ENCODE peak calls at places on chromosomes 7 and 10, in four cellular contexts. One of them, this sample, is unnamed.

GRCh38 chr10:98272245-98272644 is 4.3 kb upstream of the LOXL4 start:
- DNase-seq in uterus: peak; percentile 6
- DNase-seq in HFF-Myc: no peak
- DNase-seq in GM12865: no peak
- DNase-seq in this sample: no peak

GRCh38 chr7:143410523-143411004 is 1.9 kb upstream of the EPHA1 start:
- DNase-seq in uterus: peak; percentile 86
- DNase-seq in HFF-Myc: no peak
- DNase-seq in GM12865: no peak
- DNase-seq in this sample: no peak

GRCh38 chr10:8416192-8416701 is 361.8 kb downstream of the GATA3 start:
- DNase-seq in uterus: no peak
- DNase-seq in HFF-Myc: no peak
- DNase-seq in GM12865: peak; percentile 24
- DNase-seq in this sample: no peak

GRCh38 chr10:15150563-15150962 is 17.9 kb downstream of the NMT2 start:
- DNase-seq in uterus: no peak
- DNase-seq in HFF-Myc: no peak
- DNase-seq in GM12865: no peak
- DNase-seq in this sample: no peak

GRCh38 chr7:142964502-142965246 is 2.5 kb upstream of the KEL start:
- DNase-seq in uterus: no peak
- DNase-seq in HFF-Myc: no peak
- DNase-seq in GM12865: no peak
- DNase-seq in this sample: no peak

GRCh38 chr7:73612598-73613269 is 11.6 kb downstream of the MLXIPL start:
- DNase-seq in uterus: no peak
- DNase-seq in HFF-Myc: no peak
- DNase-seq in GM12865: no peak
- DNase-seq in this sample: peak; percentile 56

GRCh38 chr7:142785841-142786250 is 15.1 kb downstream of the PRSS2 start:
- DNase-seq in uterus: no peak
- DNase-seq in HFF-Myc: no peak
- DNase-seq in GM12865: no peak
- DNase-seq in this sample: no peak

GRCh38 chr7:140009735-140010134 is 53.0 kb downstream of the PARP12 start:
- DNase-seq in uterus: no peak
- DNase-seq in HFF-Myc: no peak
- DNase-seq in GM12865: no peak
- DNase-seq in this sample: no peak

GRCh38 chr7:55641811-55642210 is 69.5 kb upstream of the VOPP1 start:
- DNase-seq in uterus: no peak
- DNase-seq in HFF-Myc: no peak
- DNase-seq in GM12865: peak; percentile 60
- DNase-seq in this sample: peak; percentile 2

GRCh38 chr10:77791506-77791905 is 135.0 kb downstream of the DLG5 start:
- DNase-seq in uterus: no peak
- DNase-seq in HFF-Myc: no peak
- DNase-seq in GM12865: no peak
- DNase-seq in this sample: no peak

GRCh38 chr10:124392651-124393342 is 25.9 kb downstream of the OAT start:
- DNase-seq in uterus: no peak
- DNase-seq in HFF-Myc: no peak
- DNase-seq in GM12865: no peak
- DNase-seq in this sample: no peak

GRCh38 chr10:85043207-85043606 is 714.8 kb downstream of the CCSER2 start:
- DNase-seq in uterus: no peak
- DNase-seq in HFF-Myc: no peak
- DNase-seq in GM12865: no peak
- DNase-seq in this sample: no peak

GRCh38 chr7:17185690-17186070 is 112.8 kb upstream of the AHR start:
- DNase-seq in uterus: no peak
- DNase-seq in HFF-Myc: peak; percentile 49
- DNase-seq in GM12865: peak; percentile 75
- DNase-seq in this sample: peak; percentile 92

GRCh38 chr7:131238260-131238940 is 89.3 kb upstream of the MKLN1 start:
- DNase-seq in uterus: no peak
- DNase-seq in HFF-Myc: no peak
- DNase-seq in GM12865: no peak
- DNase-seq in this sample: peak; percentile 82

GRCh38 chr7:156064921-156065386 is 252.7 kb upstream of the SHH start:
- DNase-seq in uterus: no peak
- DNase-seq in HFF-Myc: no peak
- DNase-seq in GM12865: no peak
- DNase-seq in this sample: peak; percentile 7

GRCh38 chr10:14879801-14880193 is 1.1 kb downstream of the SUV39H2 start:
- DNase-seq in uterus: no peak
- DNase-seq in HFF-Myc: no peak
- DNase-seq in GM12865: peak; percentile 6
- DNase-seq in this sample: no peak

GRCh38 chr7:12456506-12456905 is 52.8 kb upstream of the VWDE start:
- DNase-seq in uterus: no peak
- DNase-seq in HFF-Myc: no peak
- DNase-seq in GM12865: no peak
- DNase-seq in this sample: peak; percentile 15

GRCh38 chr10:79055892-79056291 is 12.9 kb upstream of the ZMIZ1 start:
- DNase-seq in uterus: peak; percentile 9
- DNase-seq in HFF-Myc: no peak
- DNase-seq in GM12865: no peak
- DNase-seq in this sample: no peak

GRCh38 chr10:72173635-72174296 is 42.0 kb upstream of the ANAPC16 start:
- DNase-seq in uterus: no peak
- DNase-seq in HFF-Myc: no peak
- DNase-seq in GM12865: peak; percentile 89
- DNase-seq in this sample: peak; percentile 43

GRCh38 chr10:22824984-22825383 is 102.9 kb upstream of the ARMC3 start:
- DNase-seq in uterus: no peak
- DNase-seq in HFF-Myc: no peak
- DNase-seq in GM12865: no peak
- DNase-seq in this sample: peak; percentile 51

GRCh38 chr10:99529483-99530107 is 3.1 kb upstream of the NKX2-3 start:
- DNase-seq in uterus: no peak
- DNase-seq in HFF-Myc: no peak
- DNase-seq in GM12865: no peak
- DNase-seq in this sample: no peak

GRCh38 chr7:117759950-117760640 is 113.1 kb downstream of the CTTNBP2 start:
- DNase-seq in uterus: no peak
- DNase-seq in HFF-Myc: no peak
- DNase-seq in GM12865: no peak
- DNase-seq in this sample: no peak

GRCh38 chr7:155339474-155339873 is 41.8 kb downstream of the INSIG1 start:
- DNase-seq in uterus: no peak
- DNase-seq in HFF-Myc: no peak
- DNase-seq in GM12865: no peak
- DNase-seq in this sample: no peak

GRCh38 chr7:78634073-78634472 is 819.4 kb downstream of the MAGI2 start:
- DNase-seq in uterus: no peak
- DNase-seq in HFF-Myc: no peak
- DNase-seq in GM12865: no peak
- DNase-seq in this sample: no peak

GRCh38 chr10:30047430-30047829 is 12.0 kb downstream of the JCAD start:
- DNase-seq in uterus: no peak
- DNase-seq in HFF-Myc: no peak
- DNase-seq in GM12865: peak; percentile 59
- DNase-seq in this sample: no peak

GRCh38 chr10:51257511-51258248 is 183.4 kb downstream of the PRKG1 start:
- DNase-seq in uterus: no peak
- DNase-seq in HFF-Myc: no peak
- DNase-seq in GM12865: no peak
- DNase-seq in this sample: no peak

GRCh38 chr7:157336383-157337315 is at the start of gene DNAJB6:
- DNase-seq in uterus: peak; percentile 92
- DNase-seq in HFF-Myc: peak; percentile 70
- DNase-seq in GM12865: peak; percentile 96
- DNase-seq in this sample: peak; percentile 95

GRCh38 chr10:71255817-71256660 is 43.7 kb downstream of the UNC5B start:
- DNase-seq in uterus: peak; percentile 53
- DNase-seq in HFF-Myc: peak; percentile 67
- DNase-seq in GM12865: no peak
- DNase-seq in this sample: peak; percentile 82

GRCh38 chr7:157522954-157523353 is 186.2 kb downstream of the DNAJB6 start:
- DNase-seq in uterus: no peak
- DNase-seq in HFF-Myc: no peak
- DNase-seq in GM12865: no peak
- DNase-seq in this sample: no peak

GRCh38 chr7:80350430-80350829 is 161.4 kb downstream of the GNAT3 start:
- DNase-seq in uterus: no peak
- DNase-seq in HFF-Myc: no peak
- DNase-seq in GM12865: no peak
- DNase-seq in this sample: no peak

GRCh38 chr7:149207324-149208035 is 12.1 kb downstream of the ZNF282 start:
- DNase-seq in uterus: no peak
- DNase-seq in HFF-Myc: no peak
- DNase-seq in GM12865: no peak
- DNase-seq in this sample: no peak

GRCh38 chr7:2609001-2609411 is 22.8 kb upstream of the TTYH3 start:
- DNase-seq in uterus: no peak
- DNase-seq in HFF-Myc: no peak
- DNase-seq in GM12865: peak; percentile 55
- DNase-seq in this sample: peak; percentile 62

GRCh38 chr10:116708386-116708785 is 34.0 kb downstream of the HSPA12A start:
- DNase-seq in uterus: no peak
- DNase-seq in HFF-Myc: peak; percentile 74
- DNase-seq in GM12865: no peak
- DNase-seq in this sample: peak; percentile 59

GRCh38 chr10:29245476-29245875 is 43.4 kb upstream of the LYZL1 start:
- DNase-seq in uterus: no peak
- DNase-seq in HFF-Myc: no peak
- DNase-seq in GM12865: no peak
- DNase-seq in this sample: no peak

GRCh38 chr7:141889323-141889722 is 26.9 kb upstream of the OR9A4 start:
- DNase-seq in uterus: no peak
- DNase-seq in HFF-Myc: no peak
- DNase-seq in GM12865: no peak
- DNase-seq in this sample: no peak

GRCh38 chr7:66070222-66070621 is 5.4 kb upstream of the ASL start:
- DNase-seq in uterus: no peak
- DNase-seq in HFF-Myc: no peak
- DNase-seq in GM12865: no peak
- DNase-seq in this sample: no peak

GRCh38 chr7:66078067-66078466 is 2.4 kb downstream of the ASL start:
- DNase-seq in uterus: no peak
- DNase-seq in HFF-Myc: no peak
- DNase-seq in GM12865: no peak
- DNase-seq in this sample: no peak

GRCh38 chr7:66076459-66077329 is 1.1 kb downstream of the ASL start:
- DNase-seq in uterus: no peak
- DNase-seq in HFF-Myc: no peak
- DNase-seq in GM12865: no peak
- DNase-seq in this sample: no peak

GRCh38 chr7:66075590-66076458 is at the start of gene ASL:
- DNase-seq in uterus: peak; percentile 90
- DNase-seq in HFF-Myc: no peak
- DNase-seq in GM12865: peak; percentile 95
- DNase-seq in this sample: peak; percentile 87
- TF ChIP-seq CTCF in uterus: no peak
- TF ChIP-seq CTCF in HFF-Myc: no peak
- TF ChIP-seq CTCF in GM12865: no peak
- TF ChIP-seq CTCF in this sample: peak; percentile 17

GRCh38 chr7:41943098-41943577 is 240.2 kb upstream of the INHBA start:
- DNase-seq in uterus: peak; percentile 85
- DNase-seq in HFF-Myc: no peak
- DNase-seq in GM12865: peak; percentile 76
- DNase-seq in this sample: peak; percentile 90

GRCh38 chr7:41940760-41941343 is 238.0 kb upstream of the INHBA start:
- DNase-seq in uterus: peak; percentile 72
- DNase-seq in HFF-Myc: peak; percentile 67
- DNase-seq in GM12865: peak; percentile 72
- DNase-seq in this sample: peak; percentile 86

GRCh38 chr7:41938371-41938770 is 235.5 kb upstream of the INHBA start:
- DNase-seq in uterus: no peak
- DNase-seq in HFF-Myc: no peak
- DNase-seq in GM12865: no peak
- DNase-seq in this sample: no peak

DNA sequence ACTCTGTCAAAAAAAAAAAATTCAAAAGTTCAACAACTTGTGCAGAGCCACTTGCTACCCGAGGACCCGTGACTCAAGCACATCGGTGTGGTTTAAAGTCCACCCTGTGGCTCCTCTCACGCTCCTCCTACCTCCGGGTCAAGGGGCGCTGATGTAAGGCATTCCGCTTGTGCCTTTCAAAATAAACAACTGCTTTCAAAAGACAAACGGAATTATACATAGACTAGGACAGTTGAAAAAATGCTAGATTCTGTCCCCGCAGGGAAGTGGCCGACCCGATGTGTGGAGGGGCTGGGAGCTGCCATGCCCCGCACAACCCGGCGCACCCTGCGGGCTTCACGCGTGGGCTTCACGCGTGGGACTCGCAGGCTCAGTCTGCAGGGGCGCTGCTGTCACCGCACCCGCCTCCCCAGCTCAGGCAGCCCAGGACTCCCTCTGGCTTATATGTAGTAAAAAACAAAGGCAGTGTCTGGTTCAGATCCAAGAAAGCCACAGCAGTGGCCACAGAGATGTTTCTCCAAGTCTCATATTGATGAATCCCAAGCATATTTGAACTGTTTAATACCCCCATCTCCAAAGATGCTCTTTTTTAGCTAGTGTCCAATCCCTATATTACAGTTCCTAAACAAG is 239.7 kb upstream of the INHBA start:
- DNase-seq in uterus: peak; percentile 42
- DNase-seq in HFF-Myc: no peak
- DNase-seq in GM12865: no peak
- DNase-seq in this sample: peak; percentile 92
- H3K4me3 ChIP-seq in uterus: peak overlapping the region; percentile 45
- H3K4me3 ChIP-seq in HFF-Myc: no peak overlapping the region
- H3K4me3 ChIP-seq in GM12865: no peak overlapping the region
- H3K4me3 ChIP-seq in this sample: peak overlapping the region; percentile 56

GRCh38 chr10:69180525-69181204 is 631 bp downstream of the SUPV3L1 start:
- DNase-seq in uterus: no peak
- DNase-seq in HFF-Myc: no peak
- DNase-seq in GM12865: peak; percentile 22
- DNase-seq in this sample: peak; percentile 32
- TF ChIP-seq CTCF in uterus: no peak
- TF ChIP-seq CTCF in HFF-Myc: no peak
- TF ChIP-seq CTCF in GM12865: no peak
- TF ChIP-seq CTCF in this sample: no peak

GRCh38 chr10:60363187-60363586 is 26.5 kb downstream of the ANK3 start:
- DNase-seq in uterus: no peak
- DNase-seq in HFF-Myc: no peak
- DNase-seq in GM12865: no peak
- DNase-seq in this sample: no peak

GRCh38 chr10:60367014-60367413 is 22.7 kb downstream of the ANK3 start:
- DNase-seq in uterus: no peak
- DNase-seq in HFF-Myc: no peak
- DNase-seq in GM12865: no peak
- DNase-seq in this sample: no peak

GRCh38 chr10:60369163-60369930 is 20.3 kb downstream of the ANK3 start:
- DNase-seq in uterus: no peak
- DNase-seq in HFF-Myc: no peak
- DNase-seq in GM12865: no peak
- DNase-seq in this sample: no peak

GRCh38 chr10:60362461-60362860 is 27.2 kb downstream of the ANK3 start:
- DNase-seq in uterus: no peak
- DNase-seq in HFF-Myc: no peak
- DNase-seq in GM12865: no peak
- DNase-seq in this sample: no peak

GRCh38 chr10:60367431-60367830 is 22.2 kb downstream of the ANK3 start:
- DNase-seq in uterus: no peak
- DNase-seq in HFF-Myc: no peak
- DNase-seq in GM12865: no peak
- DNase-seq in this sample: no peak
- H3K4me3 ChIP-seq in uterus: no peak overlapping the region
- H3K4me3 ChIP-seq in HFF-Myc: no peak overlapping the region
- H3K4me3 ChIP-seq in GM12865: no peak overlapping the region
- H3K4me3 ChIP-seq in this sample: no peak overlapping the region

This sample was measured in choroid plexus epithelial cell.